ENCODE peak calls at places on chromosomes 1 and 21, in ten cellular contexts. G is GM23338; O is A549; N is naive thymus-derived CD4-positive, alpha-beta T cell; B is left lung; F is CD4-positive, alpha-beta memory T cell; Y is psoas muscle; H is cardiac muscle cell; R is astrocyte; V is lower lobe of right lung. P is an unnamed sample.

GRCh38 chr1:98661544-98662353 is at the start of gene SNX7:
- DNase-seq in F (no peak), O (peak; percentile 70), B (peak; percentile 93), Y (peak; percentile 85), R (peak; percentile 66), V (peak; percentile 85), G (peak; percentile 86), N (no peak), H (peak; percentile 88), P (peak; percentile 84)

GRCh38 chr1:236451796-236452373 is 57.8 kb downstream of the EDARADD start:
- DNase-seq in R (no peak), H (peak; percentile 43), F (no peak), N (no peak), O (peak; percentile 46), B (no peak), G (peak; percentile 82), Y (no peak), V (no peak), P (peak; percentile 34)

GRCh38 chr1:36133484-36133883 is 8.5 kb upstream of the COL8A2 start:
- DNase-seq in F (no peak), Y (peak; percentile 61), H (peak; percentile 96), G (no peak), O (peak; percentile 39), V (no peak), R (peak; percentile 95), B (no peak), N (no peak), P (no peak)

GRCh38 chr1:11692899-11693590 is 1.5 kb downstream of the DRAXIN start:
- DNase-seq in N (peak; percentile 28), V (no peak), R (peak; percentile 82), G (no peak), F (peak; percentile 62), O (no peak), H (peak; percentile 72), Y (peak; percentile 35), B (no peak), P (no peak)

GRCh38 chr21:31813873-31814272 is 58.9 kb upstream of the HUNK start:
- DNase-seq in G (no peak), R (no peak), Y (no peak), F (no peak), H (no peak), V (no peak), O (no peak), N (no peak), B (no peak), P (no peak)

GRCh38 chr1:75053207-75053606 is 81.0 kb upstream of the LHX8 start:
- DNase-seq in V (no peak), R (no peak), F (no peak), Y (no peak), G (peak; percentile 75), B (no peak), H (no peak), N (no peak), O (peak; percentile 34), P (no peak)

GRCh38 chr21:45994738-45995685 is 13.4 kb downstream of the COL6A1 start:
- DNase-seq in O (no peak), R (no peak), V (peak; percentile 39), N (no peak), B (peak; percentile 62), Y (no peak), F (peak; percentile 23), H (no peak), G (no peak), P (peak; percentile 12)

GRCh38 chr21:18603246-18603645 is 199.7 kb upstream of the TMPRSS15 start:
- DNase-seq in Y (no peak), R (no peak), N (no peak), F (no peak), V (no peak), H (no peak), B (no peak), O (no peak), G (no peak), P (no peak)

GRCh38 chr21:42221581-42222345 is 2.8 kb downstream of the ABCG1 start:
- DNase-seq in V (no peak), Y (no peak), N (no peak), B (no peak), R (peak; percentile 71), G (no peak), F (no peak), H (peak; percentile 87), O (no peak), P (no peak)

GRCh38 chr1:204308023-204308628 is 51.6 kb downstream of the PLEKHA6 start:
- DNase-seq in N (no peak), R (no peak), H (peak; percentile 33), G (no peak), O (no peak), V (no peak), B (no peak), Y (no peak), F (no peak), P (no peak)

GRCh38 chr1:204302769-204303168 is 57.0 kb downstream of the PLEKHA6 start:
- DNase-seq in G (peak; percentile 28), Y (no peak), O (no peak), F (no peak), B (no peak), R (no peak), H (no peak), N (no peak), V (no peak), P (no peak)

GRCh38 chr1:204304067-204304466 is 55.7 kb downstream of the PLEKHA6 start:
- DNase-seq in F (no peak), Y (no peak), G (peak; percentile 86), O (no peak), B (no peak), V (no peak), N (no peak), H (peak; percentile 40), R (no peak), P (no peak)

GRCh38 chr1:204306076-204306475 is 53.7 kb downstream of the PLEKHA6 start:
- DNase-seq in R (no peak), B (no peak), Y (no peak), N (no peak), V (no peak), G (no peak), H (no peak), O (no peak), F (no peak), P (no peak)

DNA sequence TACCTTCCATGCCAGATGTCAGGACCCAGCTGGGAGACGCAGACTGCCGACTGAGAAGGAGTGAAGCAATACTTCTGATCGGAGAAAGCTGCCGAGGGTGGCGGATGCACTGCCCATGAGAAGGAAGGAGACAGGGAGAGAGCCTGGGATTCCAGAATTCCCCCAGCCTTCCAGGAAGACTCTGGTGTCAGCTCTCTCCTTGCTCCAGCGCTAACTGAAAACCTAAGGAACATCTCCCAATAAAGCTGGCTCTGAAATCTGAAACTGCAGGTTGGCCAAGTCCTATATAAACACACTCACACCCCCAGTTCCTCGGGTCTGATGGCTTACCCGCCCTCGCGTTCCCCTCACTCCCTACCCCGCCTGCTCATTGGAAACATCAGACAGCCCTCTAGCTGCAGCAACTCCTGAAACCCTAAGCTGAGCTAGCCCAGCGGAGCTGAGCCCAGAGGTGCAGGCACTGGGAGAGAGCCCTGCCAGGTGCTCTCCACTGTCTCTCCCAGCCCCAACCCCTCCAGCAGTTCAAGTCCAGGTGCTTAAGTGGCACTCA is 52.3 kb downstream of the PLEKHA6 start:
- DNase-seq in G (peak; percentile 77), B (no peak), V (no peak), O (no peak), R (no peak), Y (no peak), H (peak; percentile 67), F (no peak), N (no peak), P (peak; percentile 40)
- H3K4me3 ChIP-seq in G (peak overlapping the region; percentile 49), B (no peak overlapping the region), V (peak overlapping the region; percentile 29), O (no peak overlapping the region), R (no peak overlapping the region), Y (peak overlapping the region; percentile 38), H (peak overlapping the region; percentile 13), F (no peak overlapping the region), N (no peak overlapping the region), P (no peak overlapping the region)

GRCh38 chr1:5099018-5099417 is 444.6 kb downstream of the AJAP1 start:
- DNase-seq in B (no peak), F (no peak), Y (no peak), G (no peak), V (no peak), R (no peak), H (no peak), O (no peak), N (no peak), P (no peak)
- H3K4me1 ChIP-seq in B (no peaks in the 10 kb centered on the region), F (no peaks in the 10 kb centered on the region), Y (no peaks in the 10 kb centered on the region), G (no peaks in the 10 kb centered on the region), V (no peaks in the 10 kb centered on the region), R (no peaks in the 10 kb centered on the region), H (no peaks in the 10 kb centered on the region), O (no peaks in the 10 kb centered on the region), N (no peaks in the 10 kb centered on the region), P (no peaks in the 10 kb centered on the region)

DNA sequence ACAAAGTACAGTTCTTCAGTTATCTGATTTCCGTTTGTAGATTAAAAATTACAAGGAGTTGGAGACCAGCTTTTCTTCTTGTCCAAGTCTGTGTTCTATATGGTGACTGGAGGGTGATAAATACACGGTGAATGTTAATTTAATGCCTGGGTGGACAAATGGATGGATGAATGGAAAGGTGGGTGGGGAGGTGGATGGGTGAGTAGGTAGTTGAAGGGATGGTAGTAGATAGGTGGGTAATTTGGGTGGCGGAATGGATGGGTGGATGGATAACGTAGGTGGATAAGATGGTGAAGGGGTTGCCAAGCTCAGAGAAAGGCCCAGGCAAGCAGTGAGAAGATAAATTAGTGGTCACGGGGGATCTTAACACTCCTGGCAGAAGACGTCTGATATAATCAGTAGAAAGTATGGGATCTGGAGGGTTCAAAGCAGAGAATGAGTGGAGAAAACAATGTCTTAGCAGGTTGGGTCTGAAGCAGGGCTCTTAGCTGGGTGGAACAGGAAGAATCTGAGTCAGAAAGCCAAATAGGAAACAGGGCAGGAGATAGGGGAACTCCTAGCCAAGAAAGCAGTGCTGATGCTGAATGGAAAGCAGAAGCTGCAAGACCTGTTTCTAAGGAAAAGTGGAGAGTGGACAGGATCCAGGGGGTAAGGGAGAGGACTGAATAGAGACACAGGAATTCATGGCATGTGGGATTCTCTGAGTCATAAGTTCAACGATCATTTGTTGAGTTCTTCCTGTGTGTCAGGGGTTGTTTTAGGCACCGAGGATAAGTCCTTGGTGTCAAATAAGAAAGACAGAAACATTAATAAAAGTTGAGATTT is 154.0 kb upstream of the FGGY start:
- DNase-seq in N (no peak), R (peak; percentile 96), G (peak; percentile 40), V (no peak), F (no peak), O (peak; percentile 91), Y (no peak), B (no peak), H (peak; percentile 95), P (no peak)
- H3K27ac ChIP-seq in N (no peak overlapping the region), R (peak overlapping the region; percentile 69), G (no peak overlapping the region), V (peak overlapping the region; percentile 15), F (no peak overlapping the region), O (peak overlapping the region; percentile 95), Y (peak overlapping the region; percentile 69), B (no peak overlapping the region), H (no peak overlapping the region), P (no peak overlapping the region)

GRCh38 chr1:218751208-218751948 is 406.2 kb downstream of the TGFB2 start:
- DNase-seq in H (no peak), N (no peak), R (no peak), F (no peak), O (no peak), Y (no peak), B (no peak), G (no peak), V (no peak), P (no peak)
- H3K4me3 ChIP-seq in H (no peak overlapping the region), N (no peak overlapping the region), R (no peak overlapping the region), F (no peak overlapping the region), O (no peak overlapping the region), Y (no peak overlapping the region), B (no peak overlapping the region), G (no peak overlapping the region), V (no peak overlapping the region), P (no peak overlapping the region)

GRCh38 chr1:207918571-207918970 is 7.6 kb upstream of the CD34 start:
- DNase-seq in B (no peak), H (no peak), O (no peak), G (no peak), V (no peak), F (no peak), Y (no peak), N (no peak), R (no peak), P (no peak)
- H3K4me1 ChIP-seq in B (peaks cover 23% of the 10 kb centered on the region), H (peaks cover 20% of the 10 kb centered on the region), O (no peaks in the 10 kb centered on the region), G (no peaks in the 10 kb centered on the region), V (peaks cover 54% of the 10 kb centered on the region), F (no peaks in the 10 kb centered on the region), Y (peaks cover 26% of the 10 kb centered on the region), N (no peaks in the 10 kb centered on the region), R (no peaks in the 10 kb centered on the region), P (peaks cover 37% of the 10 kb centered on the region)

P was measured in testis.